ENCODE peak calls at places on chromosomes 16 and 17, in nine cellular contexts. One of them, this sample, is unnamed.

GRCh38 chr16:2689968-2690830 is 7.9 kb downstream of the KCTD5 start:
- DNase-seq in thoracic aorta: no peak
- DNase-seq in prostate gland: no peak
- DNase-seq in CD8-positive, alpha-beta T cell: no peak
- DNase-seq in uterus: no peak
- DNase-seq in AG09309: no peak
- DNase-seq in mammary epithelial cell: no peak
- DNase-seq in HFF-Myc: no peak
- DNase-seq in BJ: no peak
- DNase-seq in this sample: no peak

GRCh38 chr16:3645504-3646347 is 8.8 kb upstream of the DNASE1 start:
- DNase-seq in prostate gland: no peak
- DNase-seq in HFF-Myc: no peak
- DNase-seq in CD8-positive, alpha-beta T cell: no peak
- DNase-seq in mammary epithelial cell: no peak
- DNase-seq in uterus: no peak
- DNase-seq in AG09309: no peak
- DNase-seq in BJ: peak
- DNase-seq in thoracic aorta: no peak
- DNase-seq in this sample: peak

GRCh38 chr16:82660078-82660645 is 33.4 kb downstream of the CDH13 start:
- DNase-seq in CD8-positive, alpha-beta T cell: peak
- DNase-seq in mammary epithelial cell: peak
- DNase-seq in BJ: no peak
- DNase-seq in prostate gland: no peak
- DNase-seq in thoracic aorta: no peak
- DNase-seq in uterus: no peak
- DNase-seq in HFF-Myc: no peak
- DNase-seq in AG09309: no peak
- DNase-seq in this sample: peak

GRCh38 chr16:56944954-56945839 is 13.3 kb downstream of the HERPUD1 start:
- DNase-seq in prostate gland: no peak
- DNase-seq in thoracic aorta: no peak
- DNase-seq in uterus: no peak
- DNase-seq in mammary epithelial cell: peak
- DNase-seq in BJ: no peak
- DNase-seq in HFF-Myc: no peak
- DNase-seq in CD8-positive, alpha-beta T cell: no peak
- DNase-seq in AG09309: no peak
- DNase-seq in this sample: no peak

GRCh38 chr17:7354262-7354781 is 634 bp upstream of the TMEM95 start:
- DNase-seq in uterus: no peak
- DNase-seq in CD8-positive, alpha-beta T cell: no peak
- DNase-seq in prostate gland: no peak
- DNase-seq in mammary epithelial cell: peak
- DNase-seq in AG09309: no peak
- DNase-seq in BJ: no peak
- DNase-seq in HFF-Myc: no peak
- DNase-seq in thoracic aorta: no peak
- DNase-seq in this sample: peak

GRCh38 chr16:28067604-28068382 is 4.3 kb upstream of the GSG1L start:
- DNase-seq in CD8-positive, alpha-beta T cell: no peak
- DNase-seq in uterus: no peak
- DNase-seq in AG09309: no peak
- DNase-seq in HFF-Myc: no peak
- DNase-seq in BJ: peak
- DNase-seq in mammary epithelial cell: no peak
- DNase-seq in prostate gland: no peak
- DNase-seq in thoracic aorta: no peak
- DNase-seq in this sample: peak

GRCh38 chr17:54967621-54968258 is 714 bp downstream of the COX11 start:
- DNase-seq in BJ: no peak
- DNase-seq in prostate gland: no peak
- DNase-seq in thoracic aorta: no peak
- DNase-seq in mammary epithelial cell: peak
- DNase-seq in HFF-Myc: no peak
- DNase-seq in AG09309: no peak
- DNase-seq in uterus: no peak
- DNase-seq in CD8-positive, alpha-beta T cell: no peak
- DNase-seq in this sample: peak

GRCh38 chr17:5560361-5560988 is 23.8 kb downstream of the NLRP1 start:
- DNase-seq in BJ: no peak
- DNase-seq in thoracic aorta: no peak
- DNase-seq in prostate gland: no peak
- DNase-seq in HFF-Myc: no peak
- DNase-seq in mammary epithelial cell: no peak
- DNase-seq in CD8-positive, alpha-beta T cell: no peak
- DNase-seq in uterus: no peak
- DNase-seq in AG09309: no peak
- DNase-seq in this sample: no peak

GRCh38 chr17:41496803-41497484 is 7.2 kb upstream of the KRT36 start:
- DNase-seq in prostate gland: peak
- DNase-seq in thoracic aorta: no peak
- DNase-seq in uterus: no peak
- DNase-seq in AG09309: peak
- DNase-seq in BJ: peak
- DNase-seq in mammary epithelial cell: peak
- DNase-seq in CD8-positive, alpha-beta T cell: peak
- DNase-seq in HFF-Myc: peak
- DNase-seq in this sample: peak
- H3K4me3 ChIP-seq in prostate gland: no peak
- H3K4me3 ChIP-seq in thoracic aorta: no peak
- H3K4me3 ChIP-seq in uterus: no peak
- H3K4me3 ChIP-seq in AG09309: no peak
- H3K4me3 ChIP-seq in BJ: no peak
- H3K4me3 ChIP-seq in mammary epithelial cell: no peak
- H3K4me3 ChIP-seq in CD8-positive, alpha-beta T cell: no peak
- H3K4me3 ChIP-seq in HFF-Myc: no peak
- H3K4me3 ChIP-seq in this sample: no peak

DNA sequence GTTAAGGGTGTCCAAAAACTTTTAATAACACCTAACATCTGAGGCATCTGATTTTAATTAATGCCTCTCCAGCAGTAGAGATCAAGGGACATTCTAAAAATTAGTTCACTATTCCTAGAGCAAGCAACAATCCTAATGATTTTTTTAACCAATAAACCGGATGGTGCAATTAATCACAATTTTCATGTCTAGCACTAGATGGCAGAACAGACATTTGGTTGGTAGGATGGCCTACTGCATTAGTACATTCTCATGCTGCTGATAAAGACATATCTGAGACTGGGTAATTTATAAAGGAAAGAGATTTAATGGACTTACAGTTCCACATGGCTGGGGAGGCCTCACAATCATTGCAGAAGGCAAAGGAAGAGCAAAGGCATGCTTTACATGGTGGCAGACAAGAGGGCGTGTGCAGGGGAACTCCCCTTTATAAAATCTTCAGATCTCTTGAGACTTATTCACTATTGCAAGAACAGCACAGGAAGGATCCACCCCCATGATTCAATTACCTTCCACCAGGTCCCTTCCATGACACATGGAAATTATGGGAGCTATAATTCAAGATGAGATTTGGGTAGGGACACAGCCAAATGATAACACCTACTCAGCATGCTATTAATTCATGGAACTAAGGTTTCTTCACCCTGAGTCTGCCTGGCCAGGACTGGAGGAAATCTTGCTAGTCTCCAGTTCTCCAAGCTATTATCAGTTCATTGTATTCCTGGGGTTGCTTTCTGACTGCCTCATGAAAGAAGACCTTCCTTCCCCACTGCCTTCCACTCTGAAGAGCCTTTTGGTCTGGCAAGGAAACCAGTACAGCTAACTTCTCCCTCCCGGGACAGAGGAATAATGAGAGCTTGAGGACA is 24.8 kb downstream of the HS3ST3A1 start:
- DNase-seq in CD8-positive, alpha-beta T cell: no peak
- DNase-seq in thoracic aorta: no peak
- DNase-seq in BJ: no peak
- DNase-seq in prostate gland: no peak
- DNase-seq in AG09309: no peak
- DNase-seq in mammary epithelial cell: no peak
- DNase-seq in HFF-Myc: no peak
- DNase-seq in uterus: no peak
- DNase-seq in this sample: no peak
- TF ChIP-seq CTCF in CD8-positive, alpha-beta T cell: no peak
- TF ChIP-seq CTCF in thoracic aorta: no peak
- TF ChIP-seq CTCF in BJ: no peak
- TF ChIP-seq CTCF in prostate gland: no peak
- TF ChIP-seq CTCF in AG09309: peak
- TF ChIP-seq CTCF in mammary epithelial cell: no peak
- TF ChIP-seq CTCF in HFF-Myc: no peak
- TF ChIP-seq CTCF in uterus: no peak
- TF ChIP-seq CTCF in this sample: peak

GRCh38 chr17:64499805-64500486 is 3.1 kb upstream of the POLG2 start:
- DNase-seq in AG09309: no peak
- DNase-seq in BJ: no peak
- DNase-seq in CD8-positive, alpha-beta T cell: no peak
- DNase-seq in uterus: no peak
- DNase-seq in prostate gland: no peak
- DNase-seq in mammary epithelial cell: peak
- DNase-seq in HFF-Myc: no peak
- DNase-seq in thoracic aorta: no peak
- DNase-seq in this sample: peak

GRCh38 chr17:64498308-64499203 is 1.7 kb upstream of the POLG2 start:
- DNase-seq in HFF-Myc: no peak
- DNase-seq in CD8-positive, alpha-beta T cell: no peak
- DNase-seq in prostate gland: no peak
- DNase-seq in thoracic aorta: no peak
- DNase-seq in mammary epithelial cell: peak
- DNase-seq in AG09309: no peak
- DNase-seq in uterus: no peak
- DNase-seq in BJ: no peak
- DNase-seq in this sample: no peak

GRCh38 chr17:64496786-64497564 is at the start of gene POLG2:
- DNase-seq in thoracic aorta: peak
- DNase-seq in HFF-Myc: peak
- DNase-seq in mammary epithelial cell: peak
- DNase-seq in uterus: peak
- DNase-seq in AG09309: peak
- DNase-seq in BJ: peak
- DNase-seq in prostate gland: peak
- DNase-seq in CD8-positive, alpha-beta T cell: peak
- DNase-seq in this sample: peak

GRCh38 chr17:64496348-64496785 is 487 bp downstream of the POLG2 start:
- DNase-seq in prostate gland: no peak
- DNase-seq in AG09309: no peak
- DNase-seq in mammary epithelial cell: no peak
- DNase-seq in HFF-Myc: no peak
- DNase-seq in thoracic aorta: no peak
- DNase-seq in uterus: no peak
- DNase-seq in CD8-positive, alpha-beta T cell: no peak
- DNase-seq in BJ: no peak
- DNase-seq in this sample: no peak

DNA sequence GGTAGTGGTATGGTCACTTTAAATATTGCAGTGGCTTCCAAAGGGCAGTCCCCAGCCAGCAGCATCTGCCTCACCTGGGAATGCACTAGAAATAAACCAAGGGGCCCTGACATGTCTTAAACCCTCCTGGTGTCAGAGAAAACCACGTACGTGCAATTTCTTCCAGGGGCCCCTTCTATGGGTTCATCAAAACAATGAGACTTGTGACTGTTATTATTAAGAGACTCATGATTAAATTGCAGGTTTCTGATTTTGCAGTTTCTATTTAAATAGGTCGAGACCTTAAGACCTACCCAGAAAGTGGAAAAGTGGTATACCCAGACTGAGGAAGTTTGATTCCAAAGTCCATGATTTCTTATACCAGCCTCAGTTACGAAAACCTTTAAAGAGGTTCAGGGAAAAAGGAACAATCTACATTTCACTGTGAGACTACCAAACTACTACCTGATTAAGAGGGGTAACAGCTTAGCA is 746 bp upstream of the POLG2 start:
- DNase-seq in AG09309: no peak
- DNase-seq in mammary epithelial cell: no peak
- DNase-seq in thoracic aorta: no peak
- DNase-seq in prostate gland: no peak
- DNase-seq in BJ: no peak
- DNase-seq in uterus: no peak
- DNase-seq in CD8-positive, alpha-beta T cell: no peak
- DNase-seq in HFF-Myc: no peak
- DNase-seq in this sample: no peak
- H3K4me3 ChIP-seq in AG09309: peak
- H3K4me3 ChIP-seq in mammary epithelial cell: peak
- H3K4me3 ChIP-seq in thoracic aorta: peak
- H3K4me3 ChIP-seq in prostate gland: peak
- H3K4me3 ChIP-seq in BJ: peak
- H3K4me3 ChIP-seq in uterus: peak
- H3K4me3 ChIP-seq in CD8-positive, alpha-beta T cell: peak
- H3K4me3 ChIP-seq in HFF-Myc: peak
- H3K4me3 ChIP-seq in this sample: peak

GRCh38 chr16:20347666-20348364 is 4.7 kb downstream of the UMOD start:
- DNase-seq in AG09309: no peak
- DNase-seq in mammary epithelial cell: no peak
- DNase-seq in CD8-positive, alpha-beta T cell: no peak
- DNase-seq in uterus: no peak
- DNase-seq in BJ: no peak
- DNase-seq in thoracic aorta: no peak
- DNase-seq in prostate gland: no peak
- DNase-seq in HFF-Myc: no peak
- DNase-seq in this sample: no peak

GRCh38 chr16:20348365-20349185 is 3.9 kb downstream of the UMOD start:
- DNase-seq in AG09309: no peak
- DNase-seq in prostate gland: peak
- DNase-seq in HFF-Myc: no peak
- DNase-seq in uterus: no peak
- DNase-seq in thoracic aorta: no peak
- DNase-seq in CD8-positive, alpha-beta T cell: no peak
- DNase-seq in BJ: no peak
- DNase-seq in mammary epithelial cell: no peak
- DNase-seq in this sample: no peak

GRCh38 chr16:20353379-20353778 is 864 bp upstream of the UMOD start:
- DNase-seq in thoracic aorta: no peak
- DNase-seq in mammary epithelial cell: no peak
- DNase-seq in uterus: no peak
- DNase-seq in prostate gland: no peak
- DNase-seq in CD8-positive, alpha-beta T cell: no peak
- DNase-seq in HFF-Myc: no peak
- DNase-seq in BJ: no peak
- DNase-seq in AG09309: no peak
- DNase-seq in this sample: no peak

GRCh38 chr16:20352615-20353014 is at the start of gene UMOD:
- DNase-seq in uterus: no peak
- DNase-seq in AG09309: no peak
- DNase-seq in prostate gland: no peak
- DNase-seq in CD8-positive, alpha-beta T cell: no peak
- DNase-seq in HFF-Myc: no peak
- DNase-seq in BJ: no peak
- DNase-seq in thoracic aorta: no peak
- DNase-seq in mammary epithelial cell: no peak
- DNase-seq in this sample: no peak

DNA sequence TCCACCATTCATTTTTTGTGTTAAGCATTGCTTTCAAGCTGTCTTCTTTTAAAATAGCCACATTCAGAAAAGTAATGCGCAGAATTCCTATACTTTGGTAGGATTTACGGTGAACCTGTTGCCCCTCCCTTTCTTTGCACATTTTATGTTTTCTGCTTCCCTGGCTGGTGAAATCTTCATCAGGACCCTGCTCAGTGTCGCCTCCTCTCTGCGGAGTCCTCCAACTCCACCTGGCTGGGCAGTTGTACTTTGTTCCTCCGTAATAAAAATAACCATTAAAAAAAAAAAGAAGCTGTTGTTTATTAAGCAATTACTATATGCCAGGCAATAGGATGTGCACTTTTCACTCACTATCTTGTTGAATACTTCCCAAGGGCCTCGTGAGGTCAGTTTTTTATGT is 2.9 kb downstream of the UMOD start:
- DNase-seq in HFF-Myc: no peak
- DNase-seq in uterus: no peak
- DNase-seq in thoracic aorta: no peak
- DNase-seq in prostate gland: no peak
- DNase-seq in BJ: no peak
- DNase-seq in CD8-positive, alpha-beta T cell: no peak
- DNase-seq in AG09309: no peak
- DNase-seq in mammary epithelial cell: no peak
- DNase-seq in this sample: no peak
- TF ChIP-seq CTCF in HFF-Myc: no peak
- TF ChIP-seq CTCF in uterus: no peak
- TF ChIP-seq CTCF in thoracic aorta: no peak
- TF ChIP-seq CTCF in prostate gland: no peak
- TF ChIP-seq CTCF in BJ: no peak
- TF ChIP-seq CTCF in CD8-positive, alpha-beta T cell: no peak
- TF ChIP-seq CTCF in AG09309: no peak
- TF ChIP-seq CTCF in mammary epithelial cell: no peak
- TF ChIP-seq CTCF in this sample: no peak